ENCODE peak calls at places on chromosome 7, in eight cellular contexts. N is HL-60, J is BE2C, Q is stomach, I is neural progenitor cell, B is Karpas-422, F is A673, R is small intestine. H is an unnamed sample.

GRCh38 chr7:129607471-129608120 is 3.9 kb upstream of the NRF1 start:
- DNase-seq in N (no peak), J (peak), Q (no peak), I (peak), B (peak), F (peak), R (peak), H (peak)

GRCh38 chr7:70694357-70694908 is 437.5 kb upstream of the GALNT17 start:
- DNase-seq in N (no peak), J (peak), Q (peak), I (peak), B (peak), F (peak), R (peak), H (peak)

GRCh38 chr7:132709971-132710567 is 133.8 kb upstream of the PLXNA4 start:
- DNase-seq in N (no peak), J (peak), Q (peak), I (peak), B (peak), F (peak), R (peak), H (peak)

GRCh38 chr7:130901209-130901783 is 167.3 kb upstream of the KLF14 start:
- DNase-seq in N (no peak), J (peak), Q (peak), I (peak), B (no peak), F (peak), R (peak), H (no peak)

GRCh38 chr7:24701232-24701898 is 55.9 kb downstream of the GSDME start:
- DNase-seq in N (no peak), J (no peak), Q (no peak), I (no peak), B (no peak), F (peak), R (no peak), H (no peak)

GRCh38 chr7:142469653-142470335 is 211.9 kb upstream of the PRSS58 start:
- DNase-seq in N (no peak), J (no peak), Q (no peak), I (no peak), B (no peak), F (no peak), R (no peak), H (no peak)

GRCh38 chr7:106817098-106817497 is 48.0 kb upstream of the PIK3CG start:
- DNase-seq in N (no peak), J (no peak), Q (no peak), I (no peak), B (no peak), F (no peak), R (no peak), H (no peak)

GRCh38 chr7:46522354-46522906 is 601.4 kb upstream of the IGFBP3 start:
- DNase-seq in N (no peak), J (no peak), Q (no peak), I (no peak), B (peak), F (no peak), R (no peak), H (peak)

GRCh38 chr7:41882745-41883527 is 180.0 kb upstream of the INHBA start:
- DNase-seq in N (no peak), J (no peak), Q (no peak), I (no peak), B (no peak), F (no peak), R (no peak), H (no peak)

GRCh38 chr7:103989200-103989784 is at the start of gene RELN:
- DNase-seq in N (no peak), J (peak), Q (no peak), I (peak), B (no peak), F (peak), R (no peak), H (no peak)

GRCh38 chr7:92527300-92528187 is 776 bp downstream of the PEX1 start:
- DNase-seq in N (peak), J (peak), Q (peak), I (peak), B (peak), F (peak), R (peak), H (peak)

GRCh38 chr7:135743907-135744789 is 4.5 kb downstream of the FAM180A start:
- DNase-seq in N (no peak), J (no peak), Q (no peak), I (no peak), B (no peak), F (no peak), R (no peak), H (no peak)
- H3K4me3 ChIP-seq in N (no peak), J (no peak), Q (no peak), I (no peak), B (no peak), F (no peak), R (no peak), H (no peak)

DNA sequence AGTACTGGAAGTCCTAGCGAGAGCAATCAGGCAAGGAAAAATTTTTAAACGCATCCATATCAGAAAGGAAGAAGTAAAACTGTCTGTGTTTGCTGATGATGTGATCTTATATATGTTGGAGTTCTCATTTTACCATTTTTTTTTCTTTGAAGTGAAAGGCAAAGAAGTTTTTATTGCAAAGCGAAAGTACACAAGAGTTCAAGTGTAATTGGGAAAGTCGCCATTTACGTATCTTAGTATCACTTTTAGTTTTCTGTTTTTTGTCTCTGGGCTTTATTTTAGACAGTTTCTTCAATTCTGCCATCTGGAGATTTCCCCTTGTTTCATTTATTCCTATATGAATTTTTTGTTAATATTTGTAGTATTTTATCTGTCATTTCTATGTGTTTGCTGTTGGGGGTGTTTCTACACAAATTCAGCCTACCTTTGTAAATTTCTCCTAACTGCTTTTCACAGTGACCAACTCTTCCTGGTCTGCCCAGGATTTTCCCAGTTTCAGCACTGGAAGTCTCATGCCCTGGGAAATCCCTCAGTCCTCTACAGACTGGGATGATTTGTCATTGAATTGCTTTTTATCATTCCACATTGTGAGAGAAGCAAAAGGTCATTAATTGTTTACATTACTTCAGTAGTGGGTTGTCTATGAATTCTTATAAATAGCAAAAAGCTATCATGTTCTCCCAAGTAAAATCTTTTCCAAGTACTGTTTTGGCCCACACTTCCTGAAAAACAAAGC is 23.2 kb downstream of the BET1 start:
- DNase-seq in N (no peak), J (no peak), Q (no peak), I (no peak), B (no peak), F (no peak), R (peak), H (no peak)
- H3K4me3 ChIP-seq in N (no peak), J (no peak), Q (no peak), I (no peak), B (no peak), F (no peak), R (no peak), H (peak)

DNA sequence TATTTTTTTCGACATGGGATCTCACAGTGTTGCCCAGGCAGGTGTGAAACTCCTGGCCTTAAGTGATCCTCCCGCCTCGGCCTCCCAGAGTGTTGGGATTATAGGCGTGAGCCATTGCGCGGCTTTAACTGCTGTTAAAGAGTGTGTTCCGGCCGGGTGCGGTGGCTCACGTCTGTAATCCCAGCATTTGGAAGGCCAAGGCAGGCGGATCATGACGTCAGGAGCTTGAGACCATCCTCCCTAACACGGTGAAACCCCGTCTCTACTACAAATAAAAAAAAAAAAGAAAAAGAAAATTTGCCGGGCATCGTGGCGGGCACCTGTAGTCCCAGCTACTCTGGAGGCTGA is 1.1 kb downstream of the RABGEF1 start:
- DNase-seq in N (no peak), J (no peak), Q (no peak), I (peak), B (no peak), F (peak), R (peak), H (no peak)
- H3K4me3 ChIP-seq in N (peak), J (peak), Q (peak), I (peak), B (peak), F (peak), R (peak), H (peak)

GRCh38 chr7:90119178-90119971 is 34.9 kb upstream of the STEAP1 start:
- DNase-seq in N (peak), J (no peak), Q (no peak), I (peak), B (no peak), F (peak), R (no peak), H (no peak)
- H3K4me3 ChIP-seq in N (peak), J (no peak), Q (peak), I (peak), B (no peak), F (peak), R (peak), H (no peak)

DNA sequence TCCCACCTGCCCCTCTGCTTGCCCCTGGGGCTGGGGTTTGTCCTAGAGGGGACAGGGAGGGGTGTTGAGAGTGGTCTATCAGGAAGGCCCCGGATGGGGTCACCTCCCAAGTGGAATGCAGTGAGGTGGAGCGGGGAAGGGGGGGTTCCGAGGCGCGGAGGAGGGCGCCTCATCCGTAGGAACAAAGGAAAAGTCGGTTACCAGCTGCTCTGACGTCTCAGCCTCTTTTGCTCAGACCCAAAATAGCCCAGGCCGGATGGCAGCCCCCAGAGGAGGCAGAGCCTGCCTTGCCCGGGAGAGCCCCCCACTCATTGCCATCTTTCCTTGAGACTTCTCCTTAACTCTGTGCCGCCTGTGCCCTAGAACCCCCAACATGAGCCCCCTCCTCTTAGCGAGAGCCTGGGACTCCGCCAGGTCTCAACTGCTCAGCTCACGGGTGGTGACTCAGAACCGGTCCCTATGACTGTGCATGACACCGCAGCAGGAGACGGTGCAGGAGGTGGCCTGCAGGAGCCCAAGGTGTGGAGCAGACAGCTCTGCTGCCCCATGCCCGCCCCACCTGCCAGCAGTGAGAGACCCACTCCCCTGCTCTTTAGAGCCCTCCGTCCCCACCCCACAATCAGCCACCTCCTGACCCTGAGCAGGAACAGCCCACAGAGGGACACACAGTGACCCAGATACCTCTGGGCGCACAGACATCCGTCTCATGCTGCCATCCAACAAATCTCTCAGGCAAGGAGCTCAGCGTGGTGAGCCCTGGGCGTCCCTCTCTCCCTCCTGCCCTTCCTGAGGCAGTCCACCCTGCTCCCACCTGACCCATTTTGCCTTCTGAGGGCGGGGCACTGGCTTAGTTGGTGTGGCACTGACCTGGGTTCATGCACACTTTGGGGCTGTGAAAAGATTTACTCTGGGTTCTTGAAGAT is 13.1 kb downstream of the STX1A start:
- DNase-seq in N (peak), J (no peak), Q (no peak), I (no peak), B (no peak), F (no peak), R (no peak), H (no peak)
- H3K4me3 ChIP-seq in N (no peak), J (no peak), Q (no peak), I (no peak), B (no peak), F (no peak), R (no peak), H (no peak)

GRCh38 chr7:4700577-4701235 is 18.6 kb downstream of the FOXK1 start:
- DNase-seq in N (no peak), J (no peak), Q (no peak), I (peak), B (no peak), F (no peak), R (no peak), H (no peak)
- H3K4me3 ChIP-seq in N (no peak), J (no peak), Q (no peak), I (no peak), B (no peak), F (no peak), R (no peak), H (no peak)

DNA sequence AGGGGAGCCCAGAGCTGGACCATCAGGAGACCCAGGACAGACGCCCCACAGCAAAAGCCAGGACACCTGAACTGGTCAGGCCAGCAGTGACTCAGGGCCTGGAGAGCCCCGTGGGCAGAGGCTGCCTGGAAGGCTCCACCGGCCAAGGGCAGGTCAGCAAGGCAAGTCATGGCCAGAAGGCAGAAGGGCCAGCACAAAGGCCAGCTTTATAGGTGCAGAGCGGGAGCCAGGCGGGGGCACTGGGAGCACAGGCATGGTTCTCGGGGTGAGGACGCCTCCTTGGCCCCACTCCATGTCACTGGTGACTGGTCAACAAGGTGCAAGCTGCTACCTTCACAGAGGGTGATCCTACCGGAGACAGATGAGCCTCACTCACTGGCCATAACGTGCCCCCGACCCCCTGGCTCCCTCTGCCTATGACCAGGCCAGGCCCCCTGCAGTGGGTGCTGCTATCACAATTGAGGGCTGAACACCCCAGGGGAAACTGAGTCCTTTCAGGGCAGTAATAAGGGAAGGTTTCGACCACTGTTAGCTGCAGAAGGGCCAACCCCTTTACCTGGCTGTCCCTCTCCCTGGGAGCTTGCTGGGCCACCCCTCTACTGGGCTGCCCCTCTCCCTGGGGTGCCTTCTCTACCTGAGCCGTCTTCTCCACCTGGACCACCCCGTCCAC is 317.4 kb downstream of the PTPRN2 start:
- DNase-seq in N (no peak), J (no peak), Q (no peak), I (no peak), B (no peak), F (no peak), R (no peak), H (no peak)
- H3K4me3 ChIP-seq in N (no peak), J (no peak), Q (no peak), I (no peak), B (no peak), F (no peak), R (no peak), H (no peak)

GRCh38 chr7:66699998-66700397 is 40.5 kb upstream of the RABGEF1 start:
- DNase-seq in N (no peak), J (no peak), Q (no peak), I (no peak), B (no peak), F (no peak), R (no peak), H (no peak)
- H3K4me3 ChIP-seq in N (no peak), J (no peak), Q (peak), I (no peak), B (no peak), F (no peak), R (no peak), H (no peak)

GRCh38 chr7:5478568-5479045 is 55.0 kb upstream of the TNRC18 start:
- DNase-seq in N (no peak), J (no peak), Q (no peak), I (no peak), B (peak), F (no peak), R (peak), H (no peak)
- H3K4me3 ChIP-seq in N (no peak), J (peak), Q (peak), I (no peak), B (peak), F (no peak), R (no peak), H (no peak)

DNA sequence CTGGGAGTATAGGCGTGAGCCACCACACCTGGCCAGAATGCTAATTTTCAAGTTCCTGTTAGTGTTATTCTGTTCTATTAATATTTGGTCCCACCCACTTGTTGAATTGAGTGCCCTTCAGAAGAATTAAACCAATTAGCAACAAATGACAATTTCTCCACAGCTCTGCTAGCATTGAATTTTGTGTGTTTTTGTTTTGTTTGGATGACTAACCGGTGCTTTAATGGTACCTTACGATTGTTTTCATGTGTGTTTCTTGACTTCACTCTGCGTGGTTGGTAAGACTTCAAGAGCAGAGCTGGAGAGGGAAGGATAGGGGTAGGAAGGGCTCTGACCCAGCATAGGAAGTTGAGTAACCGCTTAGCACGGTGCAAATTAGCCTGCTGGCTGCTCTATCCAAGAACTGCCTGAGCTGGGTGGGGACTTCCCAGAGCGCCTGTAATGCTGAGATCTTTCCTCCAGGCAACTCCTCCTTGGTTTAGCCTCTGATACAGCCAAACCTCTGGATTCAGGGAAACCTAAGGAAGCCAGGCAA is 4.6 kb downstream of the ARPC1B start:
- DNase-seq in N (peak), J (no peak), Q (peak), I (no peak), B (peak), F (peak), R (no peak), H (peak)
- H3K4me3 ChIP-seq in N (peak), J (no peak), Q (no peak), I (no peak), B (peak), F (no peak), R (no peak), H (peak)